ENCODE peak calls at places on chromosome 12, in eight cellular contexts. R is right cardiac atrium; D is stimulated activated CD8-positive, alpha-beta memory T cell treated with anti-CD3 and anti-CD28 coated beads, Interleukin-2, amount 100 ng/mL, for 1 hour; H is activated CD4-positive, alpha-beta T cell treated with anti-CD3 and anti-CD28 coated beads, Interleukin-2, amount 50 U/mL, for 48 hours; I is skeletal muscle cell; F is endothelial cell; A is GM04504; W is NCI-H748 treated with DMSO at 0.1 percent for 48 hours. C is an unnamed sample.

GRCh38 chr12:124713436-124714082 is 146.1 kb upstream of the NCOR2 start:
- DNase-seq in D (peak), W (no peak), H (peak), F (no peak), R (no peak), A (no peak), I (no peak), C (peak)

GRCh38 chr12:28603801-28604200 is 413.5 kb downstream of the CCDC91 start:
- DNase-seq in I (no peak), F (no peak), W (no peak), A (no peak), D (no peak), H (no peak), R (no peak), C (no peak)

GRCh38 chr12:88339254-88339949 is 197.3 kb downstream of the TMTC3 start:
- DNase-seq in I (peak), H (no peak), D (no peak), F (no peak), R (no peak), W (no peak), A (peak), C (no peak)

GRCh38 chr12:63206494-63206893 is 55.5 kb upstream of the AVPR1A start:
- DNase-seq in F (no peak), W (peak), R (no peak), A (no peak), D (no peak), I (no peak), H (no peak), C (no peak)

GRCh38 chr12:76784600-76785051 is 20.7 kb downstream of the ZDHHC17 start:
- DNase-seq in R (no peak), F (no peak), W (no peak), A (peak), D (no peak), I (peak), H (no peak), C (no peak)

GRCh38 chr12:20477691-20478090 is 109.4 kb downstream of the PDE3A start:
- DNase-seq in I (no peak), A (no peak), D (no peak), F (no peak), H (no peak), W (no peak), R (no peak), C (no peak)

GRCh38 chr12:55392032-55392795 is 8.1 kb upstream of the OR6C65 start:
- DNase-seq in H (no peak), D (no peak), R (no peak), F (no peak), I (no peak), W (no peak), A (no peak), C (no peak)

GRCh38 chr12:6241495-6241894 is 41.3 kb downstream of the CD9 start:
- DNase-seq in R (peak), H (no peak), F (no peak), I (no peak), A (no peak), W (no peak), D (no peak), C (no peak)

GRCh38 chr12:11727133-11727664 is 77.7 kb downstream of the ETV6 start:
- DNase-seq in R (peak), I (no peak), W (no peak), F (no peak), H (peak), A (no peak), D (no peak), C (peak)

GRCh38 chr12:112133418-112133817 is 8.1 kb downstream of the TRAFD1 start:
- DNase-seq in H (no peak), D (no peak), W (no peak), F (no peak), R (no peak), I (no peak), A (no peak), C (no peak)

GRCh38 chr12:52216807-52217206 is 16.2 kb upstream of the KRT7 start:
- DNase-seq in W (no peak), A (no peak), R (peak), D (no peak), F (no peak), I (no peak), H (no peak), C (no peak)

GRCh38 chr12:25115677-25116076 is 79.3 kb downstream of the DNAI7 start:
- DNase-seq in A (no peak), D (no peak), R (no peak), F (no peak), H (no peak), W (no peak), I (no peak), C (no peak)

GRCh38 chr12:113850309-113851056 is 115.6 kb downstream of the RBM19 start:
- DNase-seq in R (peak), W (no peak), H (no peak), I (peak), A (no peak), F (no peak), D (no peak), C (no peak)

GRCh38 chr12:3355378-3355900 is 135.6 kb upstream of the PRMT8 start:
- DNase-seq in R (no peak), D (no peak), W (no peak), I (no peak), A (no peak), F (no peak), H (no peak), C (no peak)

GRCh38 chr12:53989227-53990113 is 4.5 kb downstream of the HOXC10 start:
- DNase-seq in A (no peak), H (no peak), D (no peak), W (peak), F (no peak), R (no peak), I (peak), C (no peak)

GRCh38 chr12:49256274-49256637 is 8.6 kb upstream of the TUBA1C start:
- DNase-seq in A (no peak), H (no peak), D (no peak), I (no peak), R (no peak), W (no peak), F (no peak), C (no peak)